ENCODE peak calls at places on chromosomes 2 and 18, in eight cellular contexts. One of them, this sample, is unnamed.

GRCh38 chr2:240308111-240308651 is 127.3 kb upstream of the GPC1 start:
- DNase-seq in activated CD4-positive, alpha-beta T cell treated with anti-CD3 and anti-CD28 coated beads, Interleukin-2, amount 10 ng/mL, durations not matched to agents 7 days and 5 days: no peak
- DNase-seq in aorta: no peak
- DNase-seq in HFFc6: no peak
- DNase-seq in amniotic stem cell: no peak
- DNase-seq in activated CD8-positive, alpha-beta memory T cell treated with anti-CD3 and anti-CD28 coated beads for 1 hour: no peak
- DNase-seq in GM19239: no peak
- DNase-seq in GM23248: no peak
- DNase-seq in this sample: no peak

GRCh38 chr2:184597571-184597980 is 753 bp upstream of the ZNF804A start:
- DNase-seq in activated CD8-positive, alpha-beta memory T cell treated with anti-CD3 and anti-CD28 coated beads for 1 hour: no peak
- DNase-seq in GM19239: no peak
- DNase-seq in aorta: peak
- DNase-seq in activated CD4-positive, alpha-beta T cell treated with anti-CD3 and anti-CD28 coated beads, Interleukin-2, amount 10 ng/mL, durations not matched to agents 7 days and 5 days: no peak
- DNase-seq in amniotic stem cell: no peak
- DNase-seq in GM23248: peak
- DNase-seq in HFFc6: peak
- DNase-seq in this sample: no peak

GRCh38 chr2:191941376-191941775 is 94.5 kb upstream of the CAVIN2 start:
- DNase-seq in activated CD8-positive, alpha-beta memory T cell treated with anti-CD3 and anti-CD28 coated beads for 1 hour: no peak
- DNase-seq in aorta: no peak
- DNase-seq in GM19239: no peak
- DNase-seq in activated CD4-positive, alpha-beta T cell treated with anti-CD3 and anti-CD28 coated beads, Interleukin-2, amount 10 ng/mL, durations not matched to agents 7 days and 5 days: no peak
- DNase-seq in HFFc6: no peak
- DNase-seq in GM23248: no peak
- DNase-seq in amniotic stem cell: no peak
- DNase-seq in this sample: no peak

GRCh38 chr2:231032575-231033140 is 4.7 kb upstream of the C2orf72 start:
- DNase-seq in amniotic stem cell: no peak
- DNase-seq in HFFc6: no peak
- DNase-seq in GM23248: no peak
- DNase-seq in GM19239: no peak
- DNase-seq in aorta: no peak
- DNase-seq in activated CD8-positive, alpha-beta memory T cell treated with anti-CD3 and anti-CD28 coated beads for 1 hour: no peak
- DNase-seq in activated CD4-positive, alpha-beta T cell treated with anti-CD3 and anti-CD28 coated beads, Interleukin-2, amount 10 ng/mL, durations not matched to agents 7 days and 5 days: no peak
- DNase-seq in this sample: no peak

GRCh38 chr18:62324917-62325805 is at the start of gene TNFRSF11A:
- DNase-seq in amniotic stem cell: no peak
- DNase-seq in aorta: peak
- DNase-seq in activated CD8-positive, alpha-beta memory T cell treated with anti-CD3 and anti-CD28 coated beads for 1 hour: peak
- DNase-seq in GM23248: peak
- DNase-seq in GM19239: peak
- DNase-seq in HFFc6: no peak
- DNase-seq in activated CD4-positive, alpha-beta T cell treated with anti-CD3 and anti-CD28 coated beads, Interleukin-2, amount 10 ng/mL, durations not matched to agents 7 days and 5 days: peak
- DNase-seq in this sample: no peak

GRCh38 chr18:34767601-34768027 is 57.5 kb downstream of the DTNA start:
- DNase-seq in HFFc6: peak
- DNase-seq in GM19239: no peak
- DNase-seq in activated CD4-positive, alpha-beta T cell treated with anti-CD3 and anti-CD28 coated beads, Interleukin-2, amount 10 ng/mL, durations not matched to agents 7 days and 5 days: no peak
- DNase-seq in amniotic stem cell: no peak
- DNase-seq in GM23248: peak
- DNase-seq in aorta: no peak
- DNase-seq in activated CD8-positive, alpha-beta memory T cell treated with anti-CD3 and anti-CD28 coated beads for 1 hour: no peak
- DNase-seq in this sample: no peak

GRCh38 chr2:46034535-46034934 is 262.7 kb upstream of the EPAS1 start:
- DNase-seq in GM23248: no peak
- DNase-seq in GM19239: no peak
- DNase-seq in aorta: peak
- DNase-seq in amniotic stem cell: no peak
- DNase-seq in activated CD8-positive, alpha-beta memory T cell treated with anti-CD3 and anti-CD28 coated beads for 1 hour: no peak
- DNase-seq in activated CD4-positive, alpha-beta T cell treated with anti-CD3 and anti-CD28 coated beads, Interleukin-2, amount 10 ng/mL, durations not matched to agents 7 days and 5 days: no peak
- DNase-seq in HFFc6: no peak
- DNase-seq in this sample: no peak

GRCh38 chr2:231575612-231576256 is 16.9 kb upstream of the TEX44 start:
- DNase-seq in HFFc6: no peak
- DNase-seq in activated CD8-positive, alpha-beta memory T cell treated with anti-CD3 and anti-CD28 coated beads for 1 hour: no peak
- DNase-seq in GM23248: no peak
- DNase-seq in GM19239: no peak
- DNase-seq in aorta: no peak
- DNase-seq in activated CD4-positive, alpha-beta T cell treated with anti-CD3 and anti-CD28 coated beads, Interleukin-2, amount 10 ng/mL, durations not matched to agents 7 days and 5 days: no peak
- DNase-seq in amniotic stem cell: no peak
- DNase-seq in this sample: no peak

GRCh38 chr2:211259831-211260476 is 703.6 kb downstream of the CPS1 start:
- DNase-seq in GM23248: no peak
- DNase-seq in aorta: no peak
- DNase-seq in activated CD4-positive, alpha-beta T cell treated with anti-CD3 and anti-CD28 coated beads, Interleukin-2, amount 10 ng/mL, durations not matched to agents 7 days and 5 days: no peak
- DNase-seq in activated CD8-positive, alpha-beta memory T cell treated with anti-CD3 and anti-CD28 coated beads for 1 hour: no peak
- DNase-seq in amniotic stem cell: no peak
- DNase-seq in GM19239: no peak
- DNase-seq in HFFc6: no peak
- DNase-seq in this sample: no peak

GRCh38 chr2:175560521-175561164 is 379.1 kb upstream of the ATP5MC3 start:
- DNase-seq in activated CD4-positive, alpha-beta T cell treated with anti-CD3 and anti-CD28 coated beads, Interleukin-2, amount 10 ng/mL, durations not matched to agents 7 days and 5 days: no peak
- DNase-seq in GM19239: no peak
- DNase-seq in amniotic stem cell: no peak
- DNase-seq in activated CD8-positive, alpha-beta memory T cell treated with anti-CD3 and anti-CD28 coated beads for 1 hour: no peak
- DNase-seq in GM23248: no peak
- DNase-seq in HFFc6: no peak
- DNase-seq in aorta: no peak
- DNase-seq in this sample: no peak

GRCh38 chr2:15527074-15527739 is 33.9 kb downstream of the NBAS start:
- DNase-seq in GM19239: no peak
- DNase-seq in aorta: no peak
- DNase-seq in activated CD4-positive, alpha-beta T cell treated with anti-CD3 and anti-CD28 coated beads, Interleukin-2, amount 10 ng/mL, durations not matched to agents 7 days and 5 days: no peak
- DNase-seq in GM23248: no peak
- DNase-seq in amniotic stem cell: no peak
- DNase-seq in activated CD8-positive, alpha-beta memory T cell treated with anti-CD3 and anti-CD28 coated beads for 1 hour: no peak
- DNase-seq in HFFc6: no peak
- DNase-seq in this sample: no peak

GRCh38 chr2:165067958-165068612 is 112.8 kb upstream of the SLC38A11 start:
- DNase-seq in GM19239: no peak
- DNase-seq in activated CD4-positive, alpha-beta T cell treated with anti-CD3 and anti-CD28 coated beads, Interleukin-2, amount 10 ng/mL, durations not matched to agents 7 days and 5 days: no peak
- DNase-seq in activated CD8-positive, alpha-beta memory T cell treated with anti-CD3 and anti-CD28 coated beads for 1 hour: no peak
- DNase-seq in aorta: no peak
- DNase-seq in GM23248: peak
- DNase-seq in amniotic stem cell: no peak
- DNase-seq in HFFc6: peak
- DNase-seq in this sample: no peak

GRCh38 chr18:63422087-63422861 is at the start of gene VPS4B:
- DNase-seq in GM23248: peak
- DNase-seq in amniotic stem cell: peak
- DNase-seq in HFFc6: peak
- DNase-seq in aorta: peak
- DNase-seq in activated CD8-positive, alpha-beta memory T cell treated with anti-CD3 and anti-CD28 coated beads for 1 hour: peak
- DNase-seq in GM19239: peak
- DNase-seq in activated CD4-positive, alpha-beta T cell treated with anti-CD3 and anti-CD28 coated beads, Interleukin-2, amount 10 ng/mL, durations not matched to agents 7 days and 5 days: peak
- DNase-seq in this sample: peak

GRCh38 chr2:40760071-40760666 is 308.3 kb upstream of the SLC8A1 start:
- DNase-seq in GM23248: peak
- DNase-seq in GM19239: no peak
- DNase-seq in amniotic stem cell: peak
- DNase-seq in HFFc6: peak
- DNase-seq in aorta: peak
- DNase-seq in activated CD4-positive, alpha-beta T cell treated with anti-CD3 and anti-CD28 coated beads, Interleukin-2, amount 10 ng/mL, durations not matched to agents 7 days and 5 days: peak
- DNase-seq in activated CD8-positive, alpha-beta memory T cell treated with anti-CD3 and anti-CD28 coated beads for 1 hour: no peak
- DNase-seq in this sample: peak

GRCh38 chr2:71609029-71609428 is 155.7 kb downstream of the DYSF start:
- DNase-seq in aorta: no peak
- DNase-seq in activated CD8-positive, alpha-beta memory T cell treated with anti-CD3 and anti-CD28 coated beads for 1 hour: no peak
- DNase-seq in HFFc6: no peak
- DNase-seq in amniotic stem cell: no peak
- DNase-seq in GM19239: no peak
- DNase-seq in GM23248: no peak
- DNase-seq in activated CD4-positive, alpha-beta T cell treated with anti-CD3 and anti-CD28 coated beads, Interleukin-2, amount 10 ng/mL, durations not matched to agents 7 days and 5 days: no peak
- DNase-seq in this sample: peak

GRCh38 chr2:170822885-170823799 is 6.5 kb downstream of the GAD1 start:
- DNase-seq in GM23248: peak
- DNase-seq in aorta: no peak
- DNase-seq in GM19239: no peak
- DNase-seq in HFFc6: no peak
- DNase-seq in activated CD4-positive, alpha-beta T cell treated with anti-CD3 and anti-CD28 coated beads, Interleukin-2, amount 10 ng/mL, durations not matched to agents 7 days and 5 days: no peak
- DNase-seq in activated CD8-positive, alpha-beta memory T cell treated with anti-CD3 and anti-CD28 coated beads for 1 hour: no peak
- DNase-seq in amniotic stem cell: no peak
- DNase-seq in this sample: no peak

GRCh38 chr18:70334728-70335329 is 46.0 kb downstream of the SOCS6 start:
- DNase-seq in GM23248: peak
- DNase-seq in amniotic stem cell: no peak
- DNase-seq in GM19239: no peak
- DNase-seq in aorta: no peak
- DNase-seq in activated CD4-positive, alpha-beta T cell treated with anti-CD3 and anti-CD28 coated beads, Interleukin-2, amount 10 ng/mL, durations not matched to agents 7 days and 5 days: no peak
- DNase-seq in activated CD8-positive, alpha-beta memory T cell treated with anti-CD3 and anti-CD28 coated beads for 1 hour: no peak
- DNase-seq in HFFc6: peak
- DNase-seq in this sample: no peak

GRCh38 chr18:8750954-8751415 is 45.6 kb downstream of the MTCL1 start:
- DNase-seq in aorta: no peak
- DNase-seq in HFFc6: peak
- DNase-seq in activated CD8-positive, alpha-beta memory T cell treated with anti-CD3 and anti-CD28 coated beads for 1 hour: no peak
- DNase-seq in GM23248: peak
- DNase-seq in amniotic stem cell: peak
- DNase-seq in activated CD4-positive, alpha-beta T cell treated with anti-CD3 and anti-CD28 coated beads, Interleukin-2, amount 10 ng/mL, durations not matched to agents 7 days and 5 days: no peak
- DNase-seq in GM19239: no peak
- DNase-seq in this sample: no peak

GRCh38 chr2:238380785-238381184 is 45.9 kb upstream of the ASB1 start:
- DNase-seq in GM23248: peak
- DNase-seq in HFFc6: peak
- DNase-seq in GM19239: no peak
- DNase-seq in aorta: no peak
- DNase-seq in activated CD8-positive, alpha-beta memory T cell treated with anti-CD3 and anti-CD28 coated beads for 1 hour: no peak
- DNase-seq in amniotic stem cell: no peak
- DNase-seq in activated CD4-positive, alpha-beta T cell treated with anti-CD3 and anti-CD28 coated beads, Interleukin-2, amount 10 ng/mL, durations not matched to agents 7 days and 5 days: no peak
- DNase-seq in this sample: no peak

GRCh38 chr2:20617892-20618467 is 32.9 kb downstream of the HS1BP3 start:
- DNase-seq in aorta: peak
- DNase-seq in HFFc6: peak
- DNase-seq in GM19239: no peak
- DNase-seq in amniotic stem cell: peak
- DNase-seq in activated CD8-positive, alpha-beta memory T cell treated with anti-CD3 and anti-CD28 coated beads for 1 hour: no peak
- DNase-seq in activated CD4-positive, alpha-beta T cell treated with anti-CD3 and anti-CD28 coated beads, Interleukin-2, amount 10 ng/mL, durations not matched to agents 7 days and 5 days: no peak
- DNase-seq in GM23248: peak
- DNase-seq in this sample: peak

GRCh38 chr2:84846041-84846663 is 34.7 kb downstream of the TRABD2A start:
- DNase-seq in activated CD8-positive, alpha-beta memory T cell treated with anti-CD3 and anti-CD28 coated beads for 1 hour: no peak
- DNase-seq in activated CD4-positive, alpha-beta T cell treated with anti-CD3 and anti-CD28 coated beads, Interleukin-2, amount 10 ng/mL, durations not matched to agents 7 days and 5 days: peak
- DNase-seq in GM23248: peak
- DNase-seq in amniotic stem cell: no peak
- DNase-seq in GM19239: no peak
- DNase-seq in HFFc6: no peak
- DNase-seq in aorta: no peak
- DNase-seq in this sample: no peak

GRCh38 chr2:19786408-19787058 is 115.2 kb downstream of the TTC32 start:
- DNase-seq in activated CD8-positive, alpha-beta memory T cell treated with anti-CD3 and anti-CD28 coated beads for 1 hour: no peak
- DNase-seq in amniotic stem cell: no peak
- DNase-seq in GM19239: no peak
- DNase-seq in HFFc6: peak
- DNase-seq in activated CD4-positive, alpha-beta T cell treated with anti-CD3 and anti-CD28 coated beads, Interleukin-2, amount 10 ng/mL, durations not matched to agents 7 days and 5 days: no peak
- DNase-seq in GM23248: peak
- DNase-seq in aorta: no peak
- DNase-seq in this sample: no peak

GRCh38 chr2:240310645-240311044 is 124.8 kb upstream of the GPC1 start:
- DNase-seq in amniotic stem cell: no peak
- DNase-seq in GM19239: no peak
- DNase-seq in activated CD8-positive, alpha-beta memory T cell treated with anti-CD3 and anti-CD28 coated beads for 1 hour: no peak
- DNase-seq in aorta: no peak
- DNase-seq in GM23248: no peak
- DNase-seq in activated CD4-positive, alpha-beta T cell treated with anti-CD3 and anti-CD28 coated beads, Interleukin-2, amount 10 ng/mL, durations not matched to agents 7 days and 5 days: no peak
- DNase-seq in HFFc6: no peak
- DNase-seq in this sample: no peak

GRCh38 chr2:183951636-183952035 is 646.7 kb upstream of the ZNF804A start:
- DNase-seq in activated CD8-positive, alpha-beta memory T cell treated with anti-CD3 and anti-CD28 coated beads for 1 hour: no peak
- DNase-seq in aorta: no peak
- DNase-seq in GM19239: no peak
- DNase-seq in HFFc6: no peak
- DNase-seq in amniotic stem cell: no peak
- DNase-seq in activated CD4-positive, alpha-beta T cell treated with anti-CD3 and anti-CD28 coated beads, Interleukin-2, amount 10 ng/mL, durations not matched to agents 7 days and 5 days: no peak
- DNase-seq in GM23248: no peak
- DNase-seq in this sample: no peak